ENCODE peak calls at places on chromosomes 6 and 20, in eight cellular contexts. E, Q, L, X, Z, H, A and I are unnamed samples. For H3K27me3 and H3K4me1, the result is how much of the 10 kb centered on the place peaks cover.

GRCh38 chr20:37987602-37988290 is 45.5 kb downstream of the TTI1 start:
- DNase-seq in L (no peak), Q (no peak), E (no peak), A (no peak), H (no peak), X (no peak), Z (no peak), I (peak)

GRCh38 chr20:59154317-59155013 is 9.2 kb upstream of the ZNF831 start:
- DNase-seq in Z (no peak), A (no peak), L (no peak), Q (no peak), X (no peak), E (no peak), H (no peak), I (no peak)

GRCh38 chr6:118896339-118897136 is 2.6 kb downstream of the ASF1A start:
- DNase-seq in E (peak), Q (no peak), H (no peak), Z (no peak), X (peak), L (no peak), A (no peak), I (peak)

GRCh38 chr6:20877008-20877937 is 343.0 kb downstream of the CDKAL1 start:
- DNase-seq in Z (no peak), Q (peak), L (no peak), X (no peak), H (no peak), E (peak), A (no peak), I (peak)

GRCh38 chr6:28789553-28790083 is 134.2 kb downstream of the TRIM27 start:
- DNase-seq in Z (peak), E (peak), Q (no peak), A (no peak), L (no peak), H (no peak), X (no peak), I (no peak)

GRCh38 chr6:152050451-152051195 is 243.1 kb downstream of the ESR1 start:
- DNase-seq in Q (no peak), A (no peak), E (no peak), L (no peak), H (no peak), Z (no peak), X (no peak), I (no peak)

GRCh38 chr6:22146581-22147468 is 150.0 kb downstream of the PRL start:
- DNase-seq in L (peak), X (peak), H (no peak), A (no peak), E (no peak), Z (no peak), Q (no peak), I (no peak)

GRCh38 chr6:45376310-45377040 is 1.3 kb downstream of the SUPT3H start:
- DNase-seq in H (no peak), L (no peak), E (no peak), A (no peak), Z (no peak), X (no peak), Q (no peak), I (peak)

GRCh38 chr6:150628908-150629307 is 29.2 kb downstream of the PLEKHG1 start:
- DNase-seq in Q (no peak), E (peak), Z (no peak), A (no peak), H (no peak), L (no peak), X (no peak), I (peak)

GRCh38 chr6:33288141-33288941 is 698 bp downstream of the WDR46 start:
- DNase-seq in A (no peak), Q (no peak), L (no peak), E (no peak), H (no peak), X (no peak), Z (no peak), I (no peak)

GRCh38 chr20:56808119-56808725 is 179.1 kb downstream of the TFAP2C start:
- DNase-seq in X (no peak), E (no peak), Q (peak), Z (no peak), L (no peak), A (no peak), H (no peak), I (no peak)

GRCh38 chr6:122799916-122800701 is 11.1 kb downstream of the SMPDL3A start:
- DNase-seq in E (no peak), Z (no peak), A (no peak), L (no peak), X (no peak), Q (peak), H (no peak), I (peak)

GRCh38 chr20:20955837-20956236 is 150.3 kb downstream of the LINC00237 start:
- DNase-seq in E (no peak), H (no peak), A (no peak), Z (no peak), X (no peak), Q (no peak), L (no peak), I (no peak)

GRCh38 chr20:14879020-14879697 is 541.7 kb upstream of the FLRT3 start:
- DNase-seq in L (no peak), X (no peak), H (no peak), A (no peak), Z (no peak), E (peak), Q (no peak), I (peak)

GRCh38 chr6:30570760-30571084 is 520 bp upstream of the ABCF1 start:
- DNase-seq in E (no peak), L (no peak), X (no peak), Q (no peak), Z (peak), A (no peak), H (no peak), I (no peak)

DNA sequence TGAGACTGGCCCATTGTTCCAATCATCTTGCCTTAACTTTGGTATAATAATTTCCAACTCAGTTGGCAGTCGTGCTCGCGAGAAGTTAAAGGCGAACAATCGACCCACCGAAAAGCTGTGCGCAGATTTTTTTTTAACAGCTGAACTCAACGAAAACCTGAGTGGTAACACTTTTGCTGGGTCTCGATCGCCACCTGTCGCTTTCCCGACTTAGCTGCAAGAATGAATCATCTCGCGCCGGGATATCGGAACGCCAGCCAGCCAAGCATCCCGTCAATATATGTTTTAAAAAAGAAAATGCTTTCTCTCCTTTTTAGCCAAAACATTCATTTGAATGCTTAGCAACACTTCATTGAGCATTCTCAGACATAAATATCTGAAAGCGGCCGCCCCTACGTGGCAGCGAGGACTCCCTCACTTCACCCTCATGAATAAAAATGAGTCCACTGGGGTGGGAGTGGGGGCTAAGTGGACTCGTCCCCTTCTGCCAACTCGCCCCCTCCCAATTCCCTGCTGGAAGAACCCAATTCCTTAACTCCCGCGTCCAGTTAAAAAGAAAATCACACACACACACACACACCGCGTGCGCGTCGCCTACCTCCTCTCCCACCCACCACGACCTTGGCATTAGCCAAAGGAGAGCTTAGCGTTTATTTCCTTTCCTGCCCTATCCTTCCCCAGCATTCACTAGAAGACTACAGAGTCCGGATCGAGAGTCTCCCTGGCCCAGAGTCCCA is 1.5 kb downstream of the COL12A1 start:
- DNase-seq in H (no peak), X (no peak), E (peak), L (peak), Q (peak), A (peak), Z (peak), I (peak)
- H3K27me3 ChIP-seq in H (half or more), X (under half), E (under half), L (under half), Q (half or more), A (under half), Z (half or more), I (under half)

GRCh38 chr20:51460569-51461265 is 81.8 kb downstream of the NFATC2 start:
- DNase-seq in H (no peak), A (peak), E (no peak), Q (no peak), X (no peak), L (no peak), Z (no peak), I (no peak)

GRCh38 chr20:51460163-51460562 is 82.4 kb downstream of the NFATC2 start:
- DNase-seq in A (no peak), Q (no peak), X (no peak), L (no peak), Z (no peak), E (no peak), H (no peak), I (no peak)

GRCh38 chr20:51456511-51457280 is 85.8 kb downstream of the NFATC2 start:
- DNase-seq in L (no peak), H (no peak), A (peak), E (peak), X (no peak), Q (peak), Z (peak), I (peak)

GRCh38 chr20:51457281-51457932 is 85.1 kb downstream of the NFATC2 start:
- DNase-seq in A (peak), L (peak), Z (no peak), H (peak), E (no peak), X (no peak), Q (no peak), I (peak)

DNA sequence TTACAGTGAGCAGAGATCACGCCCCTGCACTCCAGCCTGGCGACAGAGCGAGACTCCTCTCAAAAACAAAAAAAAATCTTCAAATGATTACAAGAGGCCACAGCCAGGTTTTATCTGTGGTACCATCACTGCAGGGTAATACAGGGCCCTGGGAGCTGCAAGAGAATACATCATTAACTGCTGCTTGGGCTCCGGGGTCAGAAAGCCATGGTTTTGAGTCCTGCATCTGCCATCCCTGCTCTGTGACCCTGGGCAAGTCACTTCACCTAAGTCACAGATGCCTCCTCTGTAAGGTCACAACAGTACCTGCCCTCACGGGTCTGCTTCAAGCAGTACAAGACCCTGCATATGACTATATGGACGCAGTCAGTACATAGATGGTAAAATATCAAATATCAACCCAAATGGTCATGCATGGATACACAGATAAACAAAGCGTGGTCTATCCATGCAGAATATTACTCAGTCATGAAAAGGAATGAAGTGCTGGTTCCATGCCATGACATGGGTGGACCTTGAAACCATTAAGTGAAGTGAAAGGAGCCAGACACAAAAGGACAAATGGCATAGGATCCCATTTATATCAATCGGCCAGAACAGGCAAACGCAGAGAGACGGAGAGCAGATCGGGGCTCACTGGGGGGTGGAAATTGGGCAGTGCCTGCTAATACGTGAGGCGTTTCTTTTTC is 83.6 kb downstream of the NFATC2 start:
- DNase-seq in X (no peak), Z (no peak), E (no peak), A (no peak), H (no peak), Q (no peak), L (no peak), I (no peak)
- H3K4me1 ChIP-seq in X (under half), Z (under half), E (under half), A (under half), H (under half), Q (under half), L (under half), I (under half)

GRCh38 chr6:140779341-140779740 is 1353.4 kb upstream of the GJE1 start:
- DNase-seq in Q (no peak), X (no peak), Z (no peak), A (no peak), H (no peak), E (no peak), L (no peak), I (no peak)

GRCh38 chr6:140773276-140773675 is 1359.4 kb upstream of the GJE1 start:
- DNase-seq in H (no peak), X (no peak), Z (no peak), Q (no peak), A (no peak), E (no peak), L (no peak), I (no peak)

GRCh38 chr6:140777780-140778179 is 1354.9 kb upstream of the GJE1 start:
- DNase-seq in L (no peak), Z (no peak), A (no peak), H (no peak), E (no peak), Q (no peak), X (no peak), I (no peak)

GRCh38 chr6:140768133-140768532 is 1364.6 kb upstream of the GJE1 start:
- DNase-seq in Q (no peak), Z (no peak), H (no peak), X (no peak), E (no peak), L (no peak), A (no peak), I (no peak)

GRCh38 chr6:140774080-140774505 is 1358.6 kb upstream of the GJE1 start:
- DNase-seq in E (no peak), H (no peak), X (no peak), Z (no peak), Q (no peak), L (no peak), A (no peak), I (peak)
- H3K27ac ChIP-seq in E (no peak), H (no peak), X (no peak), Z (no peak), Q (no peak), L (no peak), A (no peak), I (no peak)

GRCh38 chr6:7568021-7568420 is 22.0 kb upstream of the SNRNP48 start:
- DNase-seq in A (no peak), L (no peak), Q (no peak), X (no peak), H (no peak), Z (no peak), E (no peak), I (no peak)
- H3K27me3 ChIP-seq in A (under half), L (under half), Q (under half), X (under half), H (under half), Z (under half), E (under half), I (under half)

GRCh38 chr6:111870751-111871064 is 2.5 kb downstream of the FYN start:
- DNase-seq in L (no peak), E (peak), X (no peak), Z (no peak), A (no peak), H (no peak), Q (no peak), I (no peak)

GRCh38 chr6:111872521-111873177 is 603 bp downstream of the FYN start:
- DNase-seq in Q (peak), E (no peak), Z (peak), H (peak), X (peak), A (peak), L (peak), I (peak)

GRCh38 chr6:111871207-111871606 is 2.0 kb downstream of the FYN start:
- DNase-seq in E (no peak), A (no peak), Z (no peak), X (peak), Q (no peak), L (peak), H (no peak), I (peak)

GRCh38 chr6:111871725-111872520 is 1.3 kb downstream of the FYN start:
- DNase-seq in Q (peak), L (peak), A (peak), X (peak), E (peak), Z (no peak), H (peak), I (peak)

GRCh38 chr6:111870054-111870750 is 3.0 kb downstream of the FYN start:
- DNase-seq in A (no peak), Z (no peak), X (no peak), Q (no peak), H (no peak), L (no peak), E (peak), I (no peak)
- H3K4me1 ChIP-seq in A (under half), Z (under half), X (half or more), Q (under half), H (half or more), L (half or more), E (under half), I (under half)

GRCh38 chr6:39508513-39508912 is 186.0 kb upstream of the KCNK16 start:
- DNase-seq in L (no peak), H (no peak), Z (peak), Q (no peak), E (no peak), A (no peak), X (no peak), I (no peak)

DNA sequence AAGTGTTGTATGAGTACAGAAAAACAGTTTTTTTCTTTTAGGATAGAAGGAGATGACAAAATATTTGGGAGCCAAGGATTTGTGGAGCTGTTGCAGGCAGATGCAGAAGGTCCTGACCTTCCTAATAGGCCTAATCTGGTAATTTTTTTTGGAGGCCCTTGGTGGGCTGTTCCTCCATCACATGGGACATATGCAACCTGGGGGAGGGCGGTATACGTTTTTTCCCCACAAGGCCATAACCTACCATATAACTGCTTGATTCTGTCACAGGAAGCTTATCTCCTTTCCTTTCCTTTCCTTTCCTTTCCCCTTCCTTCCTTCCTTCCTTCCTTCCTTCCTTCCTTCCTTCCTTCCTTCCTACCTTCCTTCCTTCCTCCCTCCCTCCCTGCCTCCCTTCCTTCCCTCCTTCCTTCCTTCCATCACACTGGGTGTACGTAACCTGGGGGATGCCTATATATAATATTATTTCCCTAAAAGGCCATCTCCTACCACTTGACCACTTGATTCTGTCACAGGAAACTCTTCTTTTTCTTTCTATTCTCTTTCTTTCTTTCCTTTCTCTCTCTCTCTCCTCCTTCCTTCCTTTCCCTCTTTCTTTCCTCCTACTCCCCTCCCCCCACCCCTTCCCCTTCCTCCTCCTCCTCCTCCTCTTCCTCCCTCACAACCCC is 185.0 kb upstream of the KCNK16 start:
- DNase-seq in X (no peak), Q (no peak), A (no peak), Z (no peak), E (no peak), L (no peak), H (no peak), I (no peak)
- H3K27ac ChIP-seq in X (no peak), Q (no peak), A (no peak), Z (no peak), E (no peak), L (no peak), H (no peak), I (no peak)

GRCh38 chr20:2741463-2741862 is 48.9 kb downstream of the EBF4 start:
- DNase-seq in E (no peak), L (peak), A (no peak), Q (no peak), H (no peak), X (peak), Z (no peak), I (peak)
- H3K27me3 ChIP-seq in E (under half), L (under half), A (under half), Q (under half), H (under half), X (under half), Z (under half), I (under half)